ENCODE peak calls at places on chromosomes 6 and 20, in four cellular contexts. One of them, this sample, is unnamed. For H3K4me1 and H3K36me3, the result is how much of the 10 kb centered on the place peaks cover.

GRCh38 chr6:163186527-163186926 is 228.0 kb upstream of the QKI start:
- DNase-seq in colonic mucosa: no peak
- DNase-seq in OCI-LY7: no peak
- DNase-seq in hepatocyte: no peak
- DNase-seq in this sample: no peak

GRCh38 chr20:41308726-41309413 is 8.7 kb downstream of the ZHX3 start:
- DNase-seq in hepatocyte: no peak
- DNase-seq in colonic mucosa: no peak
- DNase-seq in OCI-LY7: no peak
- DNase-seq in this sample: no peak

GRCh38 chr20:55583036-55583435 is 422.3 kb downstream of the CBLN4 start:
- DNase-seq in hepatocyte: no peak
- DNase-seq in colonic mucosa: no peak
- DNase-seq in OCI-LY7: no peak
- DNase-seq in this sample: no peak

GRCh38 chr6:130760006-130760405 is 67.2 kb upstream of the SMLR1 start:
- DNase-seq in colonic mucosa: no peak
- DNase-seq in hepatocyte: peak
- DNase-seq in OCI-LY7: peak
- DNase-seq in this sample: no peak

GRCh38 chr20:24871429-24872213 is 77.4 kb upstream of the CST7 start:
- DNase-seq in OCI-LY7: no peak
- DNase-seq in colonic mucosa: no peak
- DNase-seq in hepatocyte: no peak
- DNase-seq in this sample: no peak

GRCh38 chr6:23963137-23963536 is 162.9 kb upstream of the NRSN1 start:
- DNase-seq in hepatocyte: no peak
- DNase-seq in OCI-LY7: no peak
- DNase-seq in colonic mucosa: no peak
- DNase-seq in this sample: no peak

GRCh38 chr20:26209171-26209941 is 512.7 kb upstream of the ZNF337 start:
- DNase-seq in colonic mucosa: no peak
- DNase-seq in hepatocyte: peak
- DNase-seq in OCI-LY7: no peak
- DNase-seq in this sample: no peak

GRCh38 chr20:36582322-36582721 is 8.9 kb downstream of the TGIF2 start:
- DNase-seq in colonic mucosa: no peak
- DNase-seq in OCI-LY7: no peak
- DNase-seq in hepatocyte: no peak
- DNase-seq in this sample: no peak

GRCh38 chr20:44583179-44583578 is 800 bp downstream of the PKIG start:
- DNase-seq in colonic mucosa: no peak
- DNase-seq in hepatocyte: no peak
- DNase-seq in OCI-LY7: no peak
- DNase-seq in this sample: no peak
- H3K4me1 ChIP-seq in colonic mucosa: under half
- H3K4me1 ChIP-seq in hepatocyte: under half
- H3K4me1 ChIP-seq in OCI-LY7: half or more
- H3K4me1 ChIP-seq in this sample: under half

DNA sequence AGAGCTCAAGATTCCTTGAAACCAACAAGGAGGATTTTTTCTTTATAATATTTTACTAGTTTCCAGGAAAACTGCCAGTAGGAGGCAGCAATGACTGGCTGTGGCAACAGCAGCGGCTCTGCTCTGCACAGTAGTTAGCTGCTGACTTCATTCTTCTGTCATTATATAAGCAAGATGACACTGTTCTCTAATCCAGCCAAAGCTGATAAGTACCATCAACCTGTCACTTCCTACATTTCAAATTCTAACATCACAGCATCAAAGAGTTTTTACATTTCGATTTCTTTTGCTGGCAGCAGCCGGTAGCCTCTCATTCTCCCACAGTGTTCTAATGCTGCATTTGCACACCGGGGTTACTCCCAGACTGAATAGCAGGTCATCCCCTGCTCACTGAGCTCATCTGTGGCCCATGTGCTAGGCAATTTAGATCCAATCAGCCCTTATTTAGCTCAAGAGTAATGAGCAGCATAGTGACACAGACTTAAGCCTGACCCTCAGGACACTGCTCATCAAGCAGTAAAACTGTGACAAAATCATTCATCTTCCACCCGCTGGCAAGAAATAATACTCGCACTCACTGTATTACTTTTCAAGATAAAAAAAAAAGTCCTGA is 67.8 kb downstream of the MMS22L start:
- DNase-seq in colonic mucosa: peak
- DNase-seq in hepatocyte: peak
- DNase-seq in OCI-LY7: peak
- DNase-seq in this sample: no peak
- H3K36me3 ChIP-seq in colonic mucosa: under half
- H3K36me3 ChIP-seq in hepatocyte: under half
- H3K36me3 ChIP-seq in OCI-LY7: half or more
- H3K36me3 ChIP-seq in this sample: under half

GRCh38 chr6:30832864-30833263 is 51.5 kb upstream of the DDR1 start:
- DNase-seq in OCI-LY7: no peak
- DNase-seq in hepatocyte: no peak
- DNase-seq in colonic mucosa: no peak
- DNase-seq in this sample: no peak
- H3K4me1 ChIP-seq in OCI-LY7: under half
- H3K4me1 ChIP-seq in hepatocyte: under half
- H3K4me1 ChIP-seq in colonic mucosa: under half
- H3K4me1 ChIP-seq in this sample: under half

DNA sequence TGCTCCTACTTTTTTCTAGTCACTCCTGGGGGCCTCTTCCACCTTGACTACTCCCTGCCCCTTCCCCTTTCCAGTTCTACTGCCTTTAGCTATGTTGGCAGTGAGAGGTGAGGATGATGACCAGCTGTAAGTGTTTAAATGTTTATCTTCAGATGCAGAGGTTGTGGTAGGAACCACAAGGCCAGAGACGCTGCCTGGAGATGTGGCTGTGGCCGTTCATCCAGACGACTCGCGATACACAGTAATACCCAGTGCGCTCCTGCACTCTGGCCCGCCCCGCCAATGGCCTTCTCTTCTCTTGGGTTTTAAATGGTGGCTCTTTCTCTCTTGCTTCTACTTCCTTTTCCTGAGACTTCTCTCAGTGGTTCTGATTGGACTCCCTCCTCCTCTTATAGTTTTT is 4.6 kb downstream of the VARS2 start:
- DNase-seq in OCI-LY7: no peak
- DNase-seq in hepatocyte: no peak
- DNase-seq in colonic mucosa: no peak
- DNase-seq in this sample: no peak
- H3K36me3 ChIP-seq in OCI-LY7: half or more
- H3K36me3 ChIP-seq in hepatocyte: under half
- H3K36me3 ChIP-seq in colonic mucosa: under half
- H3K36me3 ChIP-seq in this sample: under half

This sample was measured in Peyer's patch.